ENCODE peak calls at places on chromosomes 7 and 10, in ten cellular contexts. V, N, C, U, P, S, M, D, Y and E are unnamed samples.

GRCh38 chr7:24442170-24442777 is 131.0 kb upstream of the PALS2 start:
- DNase-seq in V (no peak), N (no peak), C (no peak), U (no peak), P (no peak), S (no peak), M (no peak), D (no peak), Y (no peak), E (no peak)

GRCh38 chr10:33334839-33335549 is 527 bp upstream of the NRP1 start:
- DNase-seq in V (no peak), N (peak), C (peak), U (peak), P (peak), S (peak), M (peak), D (peak), Y (peak), E (peak)

GRCh38 chr10:72087969-72088878 is at the start of gene SPOCK2:
- DNase-seq in V (no peak), N (no peak), C (no peak), U (no peak), P (peak), S (no peak), M (peak), D (no peak), Y (no peak), E (no peak)

GRCh38 chr10:132449826-132450211 is 52.8 kb downstream of the PWWP2B start:
- DNase-seq in V (no peak), N (no peak), C (peak), U (no peak), P (no peak), S (no peak), M (no peak), D (no peak), Y (peak), E (no peak)

GRCh38 chr7:155795401-155795800 is 16.9 kb downstream of the SHH start:
- DNase-seq in V (no peak), N (no peak), C (no peak), U (no peak), P (no peak), S (no peak), M (no peak), D (no peak), Y (no peak), E (no peak)

GRCh38 chr7:7921830-7922229 is 46.8 kb upstream of the GLCCI1 start:
- DNase-seq in V (no peak), N (no peak), C (no peak), U (no peak), P (no peak), S (no peak), M (no peak), D (no peak), Y (no peak), E (no peak)

GRCh38 chr7:111183373-111183772 is 92.4 kb downstream of the LRRN3 start:
- DNase-seq in V (no peak), N (no peak), C (no peak), U (peak), P (no peak), S (no peak), M (no peak), D (no peak), Y (no peak), E (no peak)

GRCh38 chr10:13973742-13974141 is 357.0 kb downstream of the FRMD4A start:
- DNase-seq in V (no peak), N (no peak), C (no peak), U (no peak), P (no peak), S (no peak), M (no peak), D (no peak), Y (no peak), E (peak)

GRCh38 chr7:88184848-88185304 is 35.0 kb downstream of the SRI start:
- DNase-seq in V (peak), N (no peak), C (no peak), U (peak), P (no peak), S (peak), M (no peak), D (no peak), Y (no peak), E (peak)

GRCh38 chr10:121553455-121553854 is 44.8 kb downstream of the FGFR2 start:
- DNase-seq in V (no peak), N (no peak), C (no peak), U (no peak), P (no peak), S (no peak), M (no peak), D (no peak), Y (no peak), E (no peak)

GRCh38 chr7:119270045-119270464 is 1002.9 kb upstream of the KCND2 start:
- DNase-seq in V (peak), N (peak), C (peak), U (peak), P (peak), S (peak), M (peak), D (peak), Y (no peak), E (peak)